ENCODE peak calls at places on chromosomes 16 and 17, in ten cellular contexts. R, I, K, L, U, Q, A, D, G and C are unnamed samples.

GRCh38 chr17:80845121-80845862 is 146.3 kb upstream of the CHMP6 start:
- DNase-seq in R (no peak), I (no peak), K (no peak), L (no peak), U (no peak), Q (no peak), A (no peak), D (peak; percentile 49), G (no peak), C (no peak)

GRCh38 chr17:56823848-56824247 is 9.9 kb downstream of the C17orf67 start:
- DNase-seq in R (no peak), I (no peak), K (peak; percentile 26), L (no peak), U (no peak), Q (peak; percentile 32), A (no peak), D (no peak), G (no peak), C (no peak)

GRCh38 chr16:61887903-61888302 is 148.3 kb downstream of the CDH8 start:
- DNase-seq in R (peak; percentile 91), I (no peak), K (peak; percentile 26), L (peak; percentile 2), U (no peak), Q (peak; percentile 11), A (no peak), D (no peak), G (peak; percentile 19), C (no peak)

GRCh38 chr17:61619953-61620352 is 28.9 kb upstream of the NACA2 start:
- DNase-seq in R (no peak), I (no peak), K (no peak), L (no peak), U (no peak), Q (no peak), A (no peak), D (no peak), G (no peak), C (no peak)

GRCh38 chr16:66199189-66199588 is 167.3 kb upstream of the CDH5 start:
- DNase-seq in R (no peak), I (no peak), K (peak; percentile 85), L (no peak), U (no peak), Q (peak; percentile 12), A (peak; percentile 28), D (no peak), G (no peak), C (no peak)

GRCh38 chr16:2475413-2476344 is 752 bp downstream of the TBC1D24 start:
- DNase-seq in R (peak; percentile 29), I (no peak), K (no peak), L (no peak), U (peak; percentile 44), Q (peak; percentile 67), A (no peak), D (no peak), G (no peak), C (no peak)

GRCh38 chr17:81591971-81592370 is 39.8 kb upstream of the FAAP100 start:
- DNase-seq in R (no peak), I (no peak), K (no peak), L (no peak), U (no peak), Q (no peak), A (no peak), D (no peak), G (no peak), C (no peak)

GRCh38 chr16:25151996-25152395 is 40.5 kb downstream of the LCMT1 start:
- DNase-seq in R (peak; percentile 48), I (no peak), K (peak; percentile 34), L (peak; percentile 63), U (no peak), Q (no peak), A (peak; percentile 58), D (no peak), G (no peak), C (no peak)

GRCh38 chr16:70777496-70777895 is 23.5 kb downstream of the VAC14 start:
- DNase-seq in R (no peak), I (peak; percentile 46), K (no peak), L (no peak), U (no peak), Q (no peak), A (no peak), D (no peak), G (no peak), C (no peak)
- H3K36me3 ChIP-seq in R (peaks cover 3% of the 10 kb centered on the region), I (no peaks in the 10 kb centered on the region), K (peaks cover 20% of the 10 kb centered on the region), L (peaks cover 10% of the 10 kb centered on the region), U (peaks cover 24% of the 10 kb centered on the region), Q (no peaks in the 10 kb centered on the region), A (peaks cover 29% of the 10 kb centered on the region), D (peaks cover 8% of the 10 kb centered on the region), G (peaks cover 11% of the 10 kb centered on the region), C (peaks cover 22% of the 10 kb centered on the region)

DNA sequence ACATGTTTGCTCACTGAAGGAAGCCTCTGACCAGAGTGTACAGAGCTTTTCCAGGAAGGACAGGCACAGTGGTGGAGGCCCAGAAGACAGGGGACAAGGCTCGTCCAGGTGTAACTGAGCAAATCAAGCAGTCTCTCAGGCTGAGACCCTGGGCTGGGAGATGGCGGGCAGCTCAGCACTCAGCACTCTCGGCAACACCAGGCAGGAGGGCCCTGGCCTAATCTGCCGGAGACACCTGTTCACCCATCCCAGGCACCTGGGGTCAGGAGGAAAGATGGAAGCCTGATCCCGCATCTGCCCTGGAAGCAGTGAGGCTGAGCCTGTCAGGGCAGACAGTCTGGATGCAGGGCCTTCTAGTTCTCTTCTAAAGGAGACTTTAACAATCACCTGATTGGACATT is 4.8 kb downstream of the RASL10B start:
- DNase-seq in R (no peak), I (no peak), K (no peak), L (no peak), U (no peak), Q (no peak), A (no peak), D (no peak), G (no peak), C (no peak)
- H3K4me1 ChIP-seq in R (no peaks in the 10 kb centered on the region), I (peaks cover 1% of the 10 kb centered on the region), K (peaks cover under 1% of the 10 kb centered on the region), L (peaks cover 2% of the 10 kb centered on the region), U (peaks cover 5% of the 10 kb centered on the region), Q (peaks cover 14% of the 10 kb centered on the region), A (peaks cover under 1% of the 10 kb centered on the region), D (peaks cover 5% of the 10 kb centered on the region), G (peaks cover 5% of the 10 kb centered on the region), C (peaks cover 3% of the 10 kb centered on the region)

GRCh38 chr16:88472042-88472441 is 19.0 kb downstream of the ZFPM1 start:
- DNase-seq in R (no peak), I (no peak), K (no peak), L (no peak), U (no peak), Q (no peak), A (no peak), D (no peak), G (no peak), C (no peak)

GRCh38 chr16:88472637-88473205 is 19.6 kb downstream of the ZFPM1 start:
- DNase-seq in R (no peak), I (no peak), K (peak; percentile 62), L (no peak), U (no peak), Q (no peak), A (no peak), D (no peak), G (no peak), C (peak; percentile 47)

GRCh38 chr16:88475037-88475436 is 22.0 kb downstream of the ZFPM1 start:
- DNase-seq in R (no peak), I (no peak), K (no peak), L (no peak), U (no peak), Q (no peak), A (no peak), D (no peak), G (no peak), C (no peak)

GRCh38 chr16:88476203-88476602 is 23.1 kb downstream of the ZFPM1 start:
- DNase-seq in R (no peak), I (no peak), K (no peak), L (no peak), U (no peak), Q (no peak), A (no peak), D (no peak), G (no peak), C (no peak)

GRCh38 chr16:88473666-88474534 is 20.8 kb downstream of the ZFPM1 start:
- DNase-seq in R (no peak), I (no peak), K (peak; percentile 93), L (no peak), U (no peak), Q (peak; percentile 85), A (peak; percentile 72), D (no peak), G (no peak), C (peak; percentile 69)
- H3K36me3 ChIP-seq in R (no peaks in the 10 kb centered on the region), I (no peaks in the 10 kb centered on the region), K (no peaks in the 10 kb centered on the region), L (no peaks in the 10 kb centered on the region), U (no peaks in the 10 kb centered on the region), Q (no peaks in the 10 kb centered on the region), A (no peaks in the 10 kb centered on the region), D (no peaks in the 10 kb centered on the region), G (no peaks in the 10 kb centered on the region), C (no peaks in the 10 kb centered on the region)

GRCh38 chr17:40472733-40473452 is 28.5 kb downstream of the TNS4 start:
- DNase-seq in R (no peak), I (no peak), K (no peak), L (peak; percentile 83), U (no peak), Q (no peak), A (peak; percentile 49), D (no peak), G (peak; percentile 71), C (no peak)

GRCh38 chr17:40471856-40472732 is 28.8 kb downstream of the IGFBP4 start:
- DNase-seq in R (no peak), I (no peak), K (no peak), L (peak; percentile 85), U (no peak), Q (no peak), A (peak; percentile 58), D (no peak), G (peak; percentile 49), C (no peak)

GRCh38 chr17:40475234-40476210 is 25.9 kb downstream of the TNS4 start:
- DNase-seq in R (no peak), I (no peak), K (no peak), L (peak; percentile 62), U (no peak), Q (no peak), A (no peak), D (peak; percentile 69), G (peak; percentile 38), C (no peak)

GRCh38 chr17:40474419-40475002 is 26.9 kb downstream of the TNS4 start:
- DNase-seq in R (no peak), I (no peak), K (no peak), L (peak; percentile 78), U (no peak), Q (no peak), A (no peak), D (no peak), G (peak; percentile 55), C (no peak)

DNA sequence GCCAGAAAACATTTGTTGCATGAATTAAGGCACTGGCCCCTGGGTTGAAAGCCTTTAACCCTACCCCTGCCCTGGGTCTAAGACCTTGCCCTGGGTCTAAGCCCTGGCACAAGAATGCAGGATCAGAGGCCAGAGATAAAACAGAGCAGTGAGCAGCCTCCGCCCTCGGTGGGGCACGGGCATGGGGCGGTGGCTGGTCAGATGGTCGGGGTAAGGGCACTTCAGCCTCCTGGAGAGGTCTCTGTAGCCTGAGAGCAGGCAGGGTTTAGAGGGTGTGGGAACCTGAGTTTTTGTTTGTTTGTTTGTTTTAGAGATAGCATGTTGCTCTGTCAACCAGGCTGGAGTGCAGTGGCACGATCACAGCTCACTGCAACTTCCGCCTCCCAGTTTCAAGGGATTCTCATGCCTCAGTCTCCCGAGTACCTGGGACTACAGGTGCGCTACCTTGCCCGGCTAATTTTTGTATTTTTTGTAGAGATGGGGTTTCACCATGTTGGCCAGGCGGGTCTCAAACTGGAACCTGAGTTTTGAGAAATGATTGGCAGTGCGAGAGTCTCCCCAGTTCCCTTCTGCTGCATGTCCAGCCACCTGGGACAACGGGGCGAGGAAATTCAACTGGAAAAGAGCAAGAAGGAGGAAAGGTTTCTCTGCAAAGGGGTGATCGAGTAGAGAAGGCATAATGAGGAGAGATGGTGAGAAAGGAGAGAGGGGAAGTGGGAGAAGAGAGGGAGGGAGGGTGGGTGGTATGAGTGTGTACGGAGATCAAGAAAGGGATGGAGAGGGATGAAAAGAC is 27.7 kb downstream of the TNS4 start:
- DNase-seq in R (no peak), I (no peak), K (no peak), L (peak; percentile 70), U (no peak), Q (no peak), A (no peak), D (no peak), G (no peak), C (no peak)
- H3K4me1 ChIP-seq in R (peaks cover 2% of the 10 kb centered on the region), I (no peaks in the 10 kb centered on the region), K (peaks cover 19% of the 10 kb centered on the region), L (peaks cover 15% of the 10 kb centered on the region), U (peaks cover 19% of the 10 kb centered on the region), Q (no peaks in the 10 kb centered on the region), A (peaks cover 25% of the 10 kb centered on the region), D (no peaks in the 10 kb centered on the region), G (peaks cover 22% of the 10 kb centered on the region), C (peaks cover 15% of the 10 kb centered on the region)